ENCODE peak calls at places on chromosome 18, in four cellular contexts. H is breast epithelium, U is SK-N-SH, G is stomach. C is an unnamed sample.

GRCh38 chr18:57814555-57814954 is 11.4 kb upstream of the ATP8B1 start:
- DNase-seq in H (no peak), U (no peak), G (no peak), C (no peak)

GRCh38 chr18:79612291-79613108 is 67.1 kb upstream of the CTDP1 start:
- DNase-seq in H (no peak), U (no peak), G (no peak), C (no peak)

GRCh38 chr18:12420831-12421421 is 13.2 kb downstream of the PRELID3A start:
- DNase-seq in H (no peak), U (peak; percentile 87), G (no peak), C (no peak)

GRCh38 chr18:61285777-61286176 is 47.5 kb upstream of the CDH20 start:
- DNase-seq in H (no peak), U (no peak), G (no peak), C (no peak)

GRCh38 chr18:9506046-9506792 is 30.9 kb downstream of the RALBP1 start:
- DNase-seq in H (no peak), U (no peak), G (peak; percentile 56), C (peak; percentile 11)

GRCh38 chr18:23528580-23529472 is 25.5 kb downstream of the RMC1 start:
- DNase-seq in H (no peak), U (no peak), G (no peak), C (no peak)

GRCh38 chr18:39564716-39565115 is 1999.1 kb upstream of the CELF4 start:
- DNase-seq in H (no peak), U (no peak), G (no peak), C (no peak)

GRCh38 chr18:62741118-62741566 is 25.8 kb downstream of the PHLPP1 start:
- DNase-seq in H (no peak), U (no peak), G (no peak), C (peak; percentile 73)

GRCh38 chr18:23105581-23106219 is 29.6 kb upstream of the CABLES1 start:
- DNase-seq in H (no peak), U (no peak), G (no peak), C (no peak)

GRCh38 chr18:13613099-13613498 is 113.3 kb downstream of the FAM210A start:
- DNase-seq in H (no peak), U (no peak), G (no peak), C (no peak)

GRCh38 chr18:25305584-25305983 is 46.4 kb downstream of the ZNF521 start:
- DNase-seq in H (no peak), U (no peak), G (no peak), C (no peak)

GRCh38 chr18:25310045-25310444 is 41.9 kb downstream of the ZNF521 start:
- DNase-seq in H (no peak), U (no peak), G (no peak), C (no peak)

DNA sequence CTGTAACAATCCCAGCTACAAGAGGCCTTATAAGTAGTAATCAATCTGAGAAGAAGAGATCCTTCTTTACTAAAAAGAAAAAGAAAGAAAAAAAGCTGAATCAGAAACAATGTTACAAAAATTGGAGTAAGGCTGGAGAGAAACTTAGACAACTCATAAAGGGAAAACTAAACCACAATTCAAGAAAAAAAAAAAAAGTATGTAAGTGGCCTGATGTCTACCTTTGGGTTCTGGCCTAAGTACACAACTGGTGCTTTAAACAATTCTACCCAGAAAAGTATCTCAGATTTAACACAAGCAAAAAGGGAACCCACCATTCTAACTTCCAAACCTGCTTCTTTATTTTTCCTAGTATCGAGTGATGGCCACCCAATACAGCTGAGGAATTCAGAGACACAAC is 45.3 kb downstream of the ZNF521 start:
- DNase-seq in H (no peak), U (no peak), G (no peak), C (no peak)
- TF ChIP-seq POLR2AphosphoS5 in H (no peak), U (no peak), G (no peak), C (no peak)

GRCh38 chr18:42813570-42813969 is 301.9 kb downstream of the RIT2 start:
- DNase-seq in H (no peak), U (no peak), G (no peak), C (no peak)

GRCh38 chr18:42807852-42808251 is 307.6 kb downstream of the RIT2 start:
- DNase-seq in H (no peak), U (no peak), G (no peak), C (no peak)
- TF ChIP-seq POLR2AphosphoS5 in H (no peak), U (no peak), G (no peak), C (no peak)

GRCh38 chr18:48035556-48035860 is 105.0 kb upstream of the SMAD2 start:
- DNase-seq in H (no peak), U (no peak), G (no peak), C (no peak)
- TF ChIP-seq POLR2AphosphoS5 in H (no peak), U (no peak), G (no peak), C (no peak)

GRCh38 chr18:30588673-30589164 is 453.8 kb downstream of the DSC3 start:
- DNase-seq in H (no peak), U (no peak), G (no peak), C (no peak)
- TF ChIP-seq POLR2AphosphoS5 in H (no peak), U (no peak), G (no peak), C (no peak)

GRCh38 chr18:58871514-58872490 is 7.1 kb downstream of the ZNF532 start:
- DNase-seq in H (no peak), U (no peak), G (no peak), C (no peak)
- TF ChIP-seq POLR2AphosphoS5 in H (no peak), U (no peak), G (no peak), C (no peak)

DNA sequence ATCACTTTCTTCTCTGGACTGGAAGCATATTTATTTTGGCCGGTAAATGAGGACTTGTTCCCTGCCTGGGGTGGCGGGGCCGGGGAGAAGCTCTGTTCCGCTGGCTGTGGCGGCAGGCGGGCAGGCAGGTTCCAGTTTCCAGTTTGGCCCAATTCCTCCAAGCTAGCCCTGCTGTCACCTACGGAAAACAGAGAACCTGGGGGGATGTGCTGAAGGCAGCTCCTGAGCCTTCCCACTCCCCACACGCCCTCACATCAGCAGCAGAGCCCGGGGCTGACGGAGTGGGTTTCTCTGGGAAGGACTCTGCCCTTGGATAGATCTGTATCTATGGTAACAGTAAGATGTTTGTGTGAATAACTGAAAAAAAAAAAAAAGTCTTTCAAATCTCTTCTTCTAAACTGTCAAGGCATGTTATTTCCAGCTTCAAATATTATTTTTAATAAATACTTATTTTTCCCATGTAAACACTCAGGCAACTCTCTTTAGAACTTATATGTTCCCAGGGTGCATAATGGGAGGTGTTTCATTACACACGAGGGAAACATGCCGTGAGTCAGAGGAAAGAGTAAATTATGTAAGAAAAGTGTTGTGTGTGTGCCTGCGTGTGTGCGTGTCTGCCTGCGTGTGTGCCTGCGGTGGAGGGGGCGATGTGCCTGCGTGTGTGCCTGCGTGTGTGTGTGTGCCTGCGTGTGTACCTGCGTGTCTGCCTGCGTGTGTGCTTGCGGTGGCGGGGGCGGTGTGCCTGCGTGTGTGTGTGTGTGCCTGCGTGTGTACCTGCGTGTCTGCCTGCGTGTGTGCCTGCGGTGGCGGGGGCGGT is 116.1 kb upstream of the ZNF516 start:
- DNase-seq in H (no peak), U (peak; percentile 64), G (peak; percentile 48), C (peak; percentile 48)
- TF ChIP-seq POLR2AphosphoS5 in H (no peak), U (no peak), G (no peak), C (peak; percentile 51)

GRCh38 chr18:47932170-47932569 is 1.7 kb upstream of the SMAD2 start:
- DNase-seq in H (no peak), U (no peak), G (no peak), C (no peak)

GRCh38 chr18:47930086-47930843 is at the start of gene SMAD2:
- DNase-seq in H (peak; percentile 76), U (peak; percentile 90), G (peak; percentile 85), C (peak; percentile 78)

GRCh38 chr18:47929681-47930085 is 776 bp downstream of the SMAD2 start:
- DNase-seq in H (no peak), U (no peak), G (no peak), C (peak; percentile 7)

GRCh38 chr18:47931707-47932103 is 1.2 kb upstream of the SMAD2 start:
- DNase-seq in H (no peak), U (peak; percentile 29), G (peak; percentile 32), C (peak; percentile 17)

DNA sequence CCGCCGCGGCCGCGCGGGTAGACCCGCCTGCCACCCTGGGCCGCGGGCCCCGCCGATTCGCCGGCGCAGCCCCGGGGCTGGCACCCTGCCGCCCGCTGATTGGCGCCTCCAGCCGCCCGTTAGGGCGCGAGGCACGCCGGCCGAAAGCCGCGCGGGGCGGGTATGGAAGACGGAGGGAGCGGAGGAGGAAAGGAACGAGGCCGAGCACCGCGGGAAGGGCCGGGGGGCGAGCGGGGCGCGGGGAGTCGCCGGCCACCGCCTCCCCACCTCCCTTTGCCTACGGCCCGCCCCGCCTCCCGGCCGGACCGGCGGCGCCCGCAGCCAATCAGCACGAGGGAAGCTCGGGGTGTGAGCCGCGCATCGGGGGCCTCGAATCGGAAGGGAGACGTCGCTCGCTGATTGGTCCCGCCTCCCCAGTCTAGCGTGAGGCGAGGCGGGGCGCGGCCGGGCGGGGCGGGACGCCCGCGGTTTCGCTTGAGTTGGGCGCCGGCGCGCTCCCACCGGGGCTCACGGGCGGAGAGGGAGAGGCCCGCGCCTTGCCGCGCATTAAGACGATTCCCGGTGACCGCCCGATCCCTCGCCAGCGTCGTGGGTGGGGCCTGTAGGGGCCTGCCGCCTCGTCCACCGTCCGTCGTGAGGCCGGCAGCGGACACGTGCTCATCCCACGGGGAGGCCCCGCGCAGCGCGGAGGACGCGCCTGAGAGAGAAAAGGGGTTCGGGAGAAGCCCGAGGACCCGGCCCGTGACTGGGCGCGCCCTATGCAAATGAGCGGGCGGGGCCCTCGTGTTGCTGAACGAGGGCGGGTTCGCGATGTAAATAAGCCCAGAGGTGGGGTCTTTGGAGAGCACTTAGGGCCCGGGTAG is 616 bp upstream of the SMAD2 start:
- DNase-seq in H (peak; percentile 95), U (peak; percentile 96), G (peak; percentile 97), C (peak; percentile 97)
- TF ChIP-seq POLR2AphosphoS5 in H (peak; percentile 90), U (peak; percentile 47), G (peak; percentile 86), C (peak; percentile 60)

DNA sequence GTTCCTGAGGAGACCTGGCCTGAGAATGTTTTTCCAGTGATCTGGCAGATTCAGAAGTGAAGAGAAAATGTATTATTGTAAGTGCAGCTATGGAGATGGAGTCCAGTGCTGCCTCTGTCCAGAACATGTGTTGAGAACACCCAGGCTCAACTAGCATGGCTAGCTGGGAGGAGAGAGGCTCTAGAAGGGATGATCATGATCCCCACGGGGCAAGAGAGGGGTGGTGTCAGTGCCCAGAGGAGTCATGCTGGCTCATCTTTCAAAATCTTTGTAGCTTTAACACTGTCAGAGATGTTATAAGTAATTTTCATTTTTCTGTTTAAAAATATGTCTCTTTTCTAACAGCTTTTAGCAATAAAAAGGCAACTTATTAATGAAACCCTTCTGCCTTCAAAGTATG is 366.9 kb upstream of the RAB12 start:
- DNase-seq in H (no peak), U (no peak), G (no peak), C (no peak)
- TF ChIP-seq POLR2AphosphoS5 in H (no peak), U (no peak), G (no peak), C (no peak)